ENCODE peak calls at places on chromosomes 3 and 15, in nine cellular contexts. Y, J, V, Z, P, W, H, M and L are unnamed samples.

GRCh38 chr3:127254730-127255129 is 33.1 kb downstream of the PRR20G start:
- DNase-seq in Y (no peak), J (peak; percentile 22), V (no peak), Z (peak; percentile 14), P (no peak), W (no peak), H (peak; percentile 25), M (no peak), L (no peak)

GRCh38 chr3:109563149-109563548 is 225.8 kb upstream of the DPPA4 start:
- DNase-seq in Y (no peak), J (no peak), V (no peak), Z (peak; percentile 4), P (no peak), W (no peak), H (no peak), M (no peak), L (no peak)

GRCh38 chr3:174951023-174951422 is 91.9 kb downstream of the NAALADL2 start:
- DNase-seq in Y (peak; percentile 68), J (no peak), V (no peak), Z (no peak), P (no peak), W (no peak), H (peak; percentile 21), M (peak; percentile 19), L (no peak)

GRCh38 chr15:67183443-67184169 is 70.9 kb downstream of the AAGAB start:
- DNase-seq in Y (peak; percentile 60), J (peak; percentile 83), V (no peak), Z (no peak), P (peak; percentile 84), W (no peak), H (no peak), M (no peak), L (no peak)

GRCh38 chr3:61927332-61927731 is 366.0 kb downstream of the PTPRG start:
- DNase-seq in Y (no peak), J (peak; percentile 85), V (no peak), Z (peak; percentile 31), P (peak; percentile 73), W (no peak), H (no peak), M (peak; percentile 68), L (peak; percentile 32)

GRCh38 chr3:170033489-170033888 is 4.3 kb upstream of the GPR160 start:
- DNase-seq in Y (no peak), J (no peak), V (no peak), Z (peak; percentile 69), P (no peak), W (no peak), H (no peak), M (no peak), L (no peak)

GRCh38 chr15:79408041-79408440 is 24.1 kb upstream of the MINAR1 start:
- DNase-seq in Y (no peak), J (no peak), V (no peak), Z (no peak), P (no peak), W (no peak), H (no peak), M (no peak), L (no peak)

GRCh38 chr3:25257026-25257425 is 171.0 kb upstream of the RARB start:
- DNase-seq in Y (no peak), J (no peak), V (no peak), Z (no peak), P (no peak), W (no peak), H (no peak), M (peak; percentile 62), L (peak; percentile 28)

GRCh38 chr3:46705751-46706572 is 4.8 kb downstream of the TMIE start:
- DNase-seq in Y (peak; percentile 38), J (peak; percentile 73), V (no peak), Z (no peak), P (peak; percentile 88), W (no peak), H (peak; percentile 64), M (peak; percentile 44), L (no peak)

GRCh38 chr3:52879581-52879980 is 17.8 kb downstream of the STIMATE start:
- DNase-seq in Y (no peak), J (no peak), V (no peak), Z (no peak), P (no peak), W (no peak), H (no peak), M (no peak), L (no peak)

GRCh38 chr3:140424211-140424610 is 253.7 kb upstream of the TRIM42 start:
- DNase-seq in Y (no peak), J (no peak), V (no peak), Z (no peak), P (peak; percentile 12), W (no peak), H (no peak), M (no peak), L (no peak)

GRCh38 chr3:19645093-19645492 is 288.9 kb downstream of the EFHB start:
- DNase-seq in Y (no peak), J (no peak), V (no peak), Z (no peak), P (no peak), W (no peak), H (no peak), M (no peak), L (no peak)

GRCh38 chr15:25345943-25346342 is 92.9 kb downstream of the UBE3A start:
- DNase-seq in Y (no peak), J (peak; percentile 25), V (peak; percentile 43), Z (no peak), P (peak; percentile 9), W (no peak), H (no peak), M (peak; percentile 11), L (no peak)

GRCh38 chr3:1843111-1843510 is 255.6 kb upstream of the CNTN4 start:
- DNase-seq in Y (no peak), J (no peak), V (no peak), Z (no peak), P (no peak), W (no peak), H (no peak), M (no peak), L (no peak)

GRCh38 chr3:160265088-160265487 is 39.9 kb downstream of the C3orf80 start:
- DNase-seq in Y (no peak), J (no peak), V (no peak), Z (no peak), P (no peak), W (no peak), H (no peak), M (no peak), L (no peak)

GRCh38 chr3:115836944-115837343 is 213.6 kb downstream of the GAP43 start:
- DNase-seq in Y (no peak), J (peak; percentile 32), V (no peak), Z (no peak), P (peak; percentile 41), W (no peak), H (peak; percentile 2), M (no peak), L (no peak)

GRCh38 chr3:125379483-125379882 is 4.4 kb upstream of the ZNF148 start:
- DNase-seq in Y (no peak), J (no peak), V (no peak), Z (no peak), P (no peak), W (no peak), H (no peak), M (no peak), L (no peak)

GRCh38 chr15:51382787-51383186 is 41.3 kb downstream of the GLDN start:
- DNase-seq in Y (peak; percentile 42), J (peak; percentile 70), V (peak; percentile 60), Z (peak; percentile 35), P (peak; percentile 83), W (no peak), H (peak; percentile 33), M (peak; percentile 61), L (no peak)

GRCh38 chr3:196792771-196793170 is 53.1 kb downstream of the PAK2 start:
- DNase-seq in Y (no peak), J (no peak), V (no peak), Z (no peak), P (no peak), W (no peak), H (peak; percentile 50), M (no peak), L (no peak)

GRCh38 chr3:66493464-66494099 is 7.2 kb downstream of the LRIG1 start:
- DNase-seq in Y (no peak), J (no peak), V (no peak), Z (peak; percentile 62), P (no peak), W (no peak), H (no peak), M (no peak), L (no peak)

GRCh38 chr15:43859546-43859945 is 32.7 kb downstream of the WDR76 start:
- DNase-seq in Y (no peak), J (no peak), V (no peak), Z (no peak), P (no peak), W (no peak), H (no peak), M (no peak), L (no peak)